ENCODE peak calls at places on chromosomes 7 and 10, in ten cellular contexts. X is GM13976, J is AG04449, B is foreskin fibroblast, A is NCI-H187, O is NCI-H69, P is non-pigmented ciliary epithelial cell, H is NCI-H1092, W is activated T-cell treated with anti-CD3 and anti-CD28 coated beads for 1 hour, K is ELF-1. E is an unnamed sample.

GRCh38 chr10:49611166-49611814 is 1.2 kb downstream of the SLC18A3 start:
- DNase-seq in P (no peak), O (no peak), W (no peak), K (peak), H (no peak), X (no peak), A (no peak), B (no peak), J (no peak), E (no peak)

GRCh38 chr10:131155903-131156285 is 155.6 kb downstream of the TCERG1L start:
- DNase-seq in B (no peak), K (peak), W (no peak), J (no peak), A (no peak), P (no peak), O (no peak), H (no peak), X (no peak), E (no peak)

GRCh38 chr7:128847721-128848211 is 14.9 kb upstream of the ATP6V1F start:
- DNase-seq in J (no peak), A (no peak), O (no peak), K (no peak), X (no peak), B (no peak), W (no peak), H (no peak), P (no peak), E (no peak)

GRCh38 chr10:130422366-130423324 is 286.5 kb downstream of the GLRX3 start:
- DNase-seq in H (no peak), W (no peak), X (no peak), J (no peak), B (no peak), O (no peak), A (no peak), P (no peak), K (no peak), E (no peak)

GRCh38 chr10:101043356-101043707 is 12.3 kb downstream of the SFXN3 start:
- DNase-seq in P (no peak), B (no peak), X (no peak), H (no peak), O (peak), J (no peak), A (no peak), W (no peak), K (no peak), E (peak)

GRCh38 chr10:10803273-10803672 is 214.4 kb upstream of the CELF2 start:
- DNase-seq in K (no peak), H (no peak), X (no peak), B (peak), W (no peak), O (no peak), P (no peak), A (no peak), J (no peak), E (peak)

GRCh38 chr10:127090135-127090534 is 106.3 kb downstream of the INSYN2A start:
- DNase-seq in O (peak), K (peak), B (no peak), A (no peak), X (no peak), W (no peak), J (no peak), H (no peak), P (no peak), E (no peak)

GRCh38 chr7:151086802-151087246 is 549 bp downstream of the AGAP3 start:
- DNase-seq in H (no peak), W (no peak), X (no peak), O (peak), A (peak), J (no peak), B (peak), P (no peak), K (peak), E (peak)

GRCh38 chr7:4800926-4801838 is 25.8 kb downstream of the AP5Z1 start:
- DNase-seq in W (no peak), J (no peak), O (no peak), P (no peak), H (no peak), X (no peak), B (no peak), A (no peak), K (no peak), E (no peak)

E was measured in fibroblast of mammary gland.